ENCODE peak calls at places on chromosomes 12 and 14, in five cellular contexts. V is fibroblast of lung, W is mammary epithelial cell, G is H9, T is IMR-90. E is an unnamed sample.

GRCh38 chr12:103596981-103597380 is 9.9 kb downstream of the STAB2 start:
- DNase-seq in V (no peak), W (no peak), G (no peak), T (no peak), E (no peak)

GRCh38 chr12:69484428-69484827 is 14.2 kb downstream of the FRS2 start:
- DNase-seq in V (no peak), W (no peak), G (no peak), T (no peak), E (no peak)

GRCh38 chr12:115451785-115452736 is 768.1 kb upstream of the TBX3 start:
- DNase-seq in V (no peak), W (no peak), G (peak; percentile 77), T (peak; percentile 10), E (peak; percentile 93)

GRCh38 chr14:23109769-23110168 is 5.0 kb upstream of the CIROP start:
- DNase-seq in V (no peak), W (no peak), G (no peak), T (no peak), E (no peak)

GRCh38 chr12:27014859-27015729 is 910 bp upstream of the TM7SF3 start:
- DNase-seq in V (no peak), W (no peak), G (no peak), T (no peak), E (no peak)

GRCh38 chr14:41873379-41874034 is 266.8 kb downstream of the LRFN5 start:
- DNase-seq in V (peak; percentile 68), W (no peak), G (no peak), T (peak; percentile 71), E (no peak)

GRCh38 chr12:25875661-25876060 is 82.8 kb upstream of the RASSF8 start:
- DNase-seq in V (peak; percentile 26), W (no peak), G (no peak), T (no peak), E (no peak)

GRCh38 chr12:3551386-3551785 is 60.4 kb downstream of the PRMT8 start:
- DNase-seq in V (peak; percentile 16), W (no peak), G (peak; percentile 21), T (no peak), E (no peak)

GRCh38 chr12:113880337-113880736 is 85.8 kb downstream of the RBM19 start:
- DNase-seq in V (no peak), W (no peak), G (no peak), T (no peak), E (no peak)

GRCh38 chr14:61322011-61322798 is 826 bp downstream of the PRKCH start:
- DNase-seq in V (no peak), W (peak; percentile 89), G (peak; percentile 38), T (no peak), E (peak; percentile 15)

GRCh38 chr14:64891839-64892375 is 12.2 kb upstream of the SPTB start:
- DNase-seq in V (peak; percentile 77), W (peak; percentile 43), G (no peak), T (peak; percentile 77), E (peak; percentile 82)

GRCh38 chr12:5200276-5201087 is 156.8 kb downstream of the KCNA5 start:
- DNase-seq in V (peak; percentile 27), W (no peak), G (peak; percentile 91), T (peak; percentile 28), E (peak; percentile 88)

GRCh38 chr14:75610839-75611238 is 32.4 kb downstream of the FLVCR2 start:
- DNase-seq in V (peak; percentile 23), W (no peak), G (no peak), T (no peak), E (no peak)

GRCh38 chr12:93387780-93388179 is 10.1 kb downstream of the NUDT4 start:
- DNase-seq in V (peak; percentile 49), W (peak; percentile 68), G (no peak), T (peak; percentile 81), E (no peak)

GRCh38 chr14:65792208-65792905 is 379.8 kb downstream of the FUT8 start:
- DNase-seq in V (no peak), W (peak; percentile 76), G (no peak), T (peak; percentile 37), E (no peak)

GRCh38 chr12:4787965-4788364 is 67.8 kb downstream of the GALNT8 start:
- DNase-seq in V (no peak), W (no peak), G (peak; percentile 21), T (no peak), E (no peak)

GRCh38 chr14:92348154-92348553 is 25.2 kb downstream of the SLC24A4 start:
- DNase-seq in V (no peak), W (no peak), G (no peak), T (no peak), E (no peak)

GRCh38 chr12:110165540-110166159 is 41.5 kb downstream of the IFT81 start:
- DNase-seq in V (no peak), W (no peak), G (peak; percentile 45), T (no peak), E (no peak)

GRCh38 chr12:26846419-26846818 is 13.4 kb upstream of the ITPR2 start:
- DNase-seq in V (no peak), W (no peak), G (no peak), T (no peak), E (no peak)

GRCh38 chr14:100082723-100083122 is 17.5 kb downstream of the EVL start:
- DNase-seq in V (no peak), W (no peak), G (no peak), T (no peak), E (no peak)

GRCh38 chr12:129540249-129540648 is 363.6 kb downstream of the TMEM132D start:
- DNase-seq in V (no peak), W (no peak), G (no peak), T (no peak), E (no peak)

GRCh38 chr12:102629262-102629888 is 149.0 kb upstream of the IGF1 start:
- DNase-seq in V (no peak), W (no peak), G (no peak), T (peak; percentile 45), E (no peak)

GRCh38 chr12:1517007-1517406 is 77.4 kb downstream of the FBXL14 start:
- DNase-seq in V (peak; percentile 87), W (peak; percentile 93), G (peak; percentile 78), T (peak; percentile 82), E (peak; percentile 74)

GRCh38 chr14:32087173-32087861 is 10.2 kb downstream of the ARHGAP5 start:
- DNase-seq in V (peak; percentile 18), W (peak; percentile 38), G (no peak), T (peak; percentile 43), E (peak; percentile 58)

GRCh38 chr14:55130194-55130550 is 1.1 kb downstream of the LGALS3 start:
- DNase-seq in V (peak; percentile 38), W (peak; percentile 31), G (peak; percentile 59), T (peak; percentile 69), E (no peak)

GRCh38 chr12:125188912-125189881 is 124.0 kb downstream of the AACS start:
- DNase-seq in V (no peak), W (no peak), G (no peak), T (no peak), E (peak; percentile 51)

GRCh38 chr12:76636141-76636692 is 76.6 kb upstream of the OSBPL8 start:
- DNase-seq in V (no peak), W (peak; percentile 79), G (no peak), T (peak; percentile 40), E (no peak)

GRCh38 chr12:14993537-14994266 is 20.9 kb downstream of the PDE6H start:
- DNase-seq in V (peak; percentile 19), W (no peak), G (no peak), T (peak; percentile 68), E (no peak)

GRCh38 chr14:24426912-24427536 is 2.4 kb downstream of the CBLN3 start:
- DNase-seq in V (no peak), W (no peak), G (peak; percentile 77), T (no peak), E (no peak)

GRCh38 chr14:59904184-59904583 is 15.8 kb upstream of the LRRC9 start:
- DNase-seq in V (no peak), W (no peak), G (no peak), T (no peak), E (no peak)

GRCh38 chr14:49545071-49545470 is 41.1 kb downstream of the RPS29 start:
- DNase-seq in V (no peak), W (no peak), G (no peak), T (no peak), E (no peak)

DNA sequence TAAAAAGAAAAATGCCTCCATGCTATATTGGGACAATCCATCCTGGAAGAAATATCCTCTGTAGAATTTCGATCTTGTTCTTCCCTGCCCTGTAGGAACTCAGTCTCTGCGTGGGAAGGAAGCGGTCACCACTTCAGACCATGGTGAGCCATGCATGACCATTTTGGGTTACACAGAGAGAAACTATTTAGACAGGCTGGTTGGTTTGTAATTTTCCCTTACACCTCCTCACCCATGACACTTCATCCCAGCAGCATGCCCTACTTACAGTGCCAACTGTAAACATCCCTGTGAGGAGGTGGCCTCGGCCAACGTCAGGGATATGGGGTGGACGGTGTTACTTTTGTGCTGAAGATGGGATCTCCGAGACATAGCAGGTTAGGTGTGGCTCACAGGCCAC is 121.4 kb downstream of the SMOC1 start:
- DNase-seq in V (no peak), W (peak; percentile 58), G (no peak), T (peak; percentile 79), E (no peak)
- TF ChIP-seq CTCF in V (no peak), W (no peak), G (no peak), T (no peak), E (no peak)

GRCh38 chr12:6423267-6424007 is 21.3 kb upstream of the CD27 start:
- DNase-seq in V (peak; percentile 93), W (peak; percentile 78), G (peak; percentile 91), T (peak; percentile 90), E (peak; percentile 94)
- H2AFZ ChIP-seq in V (no peak overlapping the region), W (no peak overlapping the region), G (no peak overlapping the region), T (peak overlapping the region; percentile 16), E (no peak overlapping the region)

GRCh38 chr14:96423012-96423411 is 31.1 kb downstream of the AK7 start:
- DNase-seq in V (no peak), W (no peak), G (no peak), T (no peak), E (no peak)

GRCh38 chr14:96421236-96421635 is 29.3 kb downstream of the AK7 start:
- DNase-seq in V (no peak), W (no peak), G (no peak), T (peak; percentile 10), E (no peak)

GRCh38 chr14:96423446-96424103 is 31.6 kb downstream of the AK7 start:
- DNase-seq in V (no peak), W (no peak), G (no peak), T (no peak), E (no peak)

GRCh38 chr14:96424104-96424989 is 32.4 kb downstream of the AK7 start:
- DNase-seq in V (peak; percentile 83), W (peak; percentile 65), G (no peak), T (peak; percentile 74), E (peak; percentile 85)
- H3K9ac ChIP-seq in V (no peak overlapping the region), W (no peak overlapping the region), G (no peak overlapping the region), T (no peak overlapping the region), E (no peak overlapping the region)

GRCh38 chr12:121793501-121793835 is at the start of gene RHOF:
- DNase-seq in V (no peak), W (no peak), G (no peak), T (no peak), E (peak; percentile 80)

GRCh38 chr12:121789800-121790748 is 3.4 kb downstream of the RHOF start:
- DNase-seq in V (no peak), W (no peak), G (no peak), T (peak; percentile 34), E (no peak)

GRCh38 chr12:121793836-121794531 is 496 bp upstream of the RHOF start:
- DNase-seq in V (peak; percentile 91), W (peak; percentile 88), G (peak; percentile 98), T (peak; percentile 89), E (peak; percentile 96)

GRCh38 chr12:121792607-121793500 is 634 bp downstream of the RHOF start:
- DNase-seq in V (no peak), W (no peak), G (no peak), T (no peak), E (no peak)

GRCh38 chr12:121791671-121792496 is 1.6 kb downstream of the RHOF start:
- DNase-seq in V (no peak), W (no peak), G (no peak), T (no peak), E (no peak)
- TF ChIP-seq CTCF in V (no peak), W (no peak), G (no peak), T (no peak), E (no peak)

E was measured in neural progenitor cell.